ENCODE peak calls at places on chromosomes 3 and 15, in six cellular contexts. One of them, this sample, is unnamed.

GRCh38 chr15:56490461-56490860 is 25.5 kb upstream of the MNS1 start:
- DNase-seq in spleen: no peak
- DNase-seq in thoracic aorta: no peak
- DNase-seq in foreskin keratinocyte: no peak
- DNase-seq in uterus: no peak
- DNase-seq in sigmoid colon: no peak
- DNase-seq in this sample: no peak

GRCh38 chr3:45387636-45388348 is 584 bp upstream of the LARS2 start:
- DNase-seq in thoracic aorta: no peak
- DNase-seq in uterus: no peak
- DNase-seq in sigmoid colon: no peak
- DNase-seq in foreskin keratinocyte: peak
- DNase-seq in spleen: no peak
- DNase-seq in this sample: no peak

GRCh38 chr3:192935441-192935840 is 17.8 kb upstream of the MB21D2 start:
- DNase-seq in uterus: no peak
- DNase-seq in sigmoid colon: no peak
- DNase-seq in foreskin keratinocyte: peak
- DNase-seq in spleen: no peak
- DNase-seq in thoracic aorta: no peak
- DNase-seq in this sample: no peak

GRCh38 chr3:189361103-189361835 is 189.5 kb downstream of the TPRG1 start:
- DNase-seq in sigmoid colon: no peak
- DNase-seq in foreskin keratinocyte: no peak
- DNase-seq in thoracic aorta: no peak
- DNase-seq in uterus: no peak
- DNase-seq in spleen: no peak
- DNase-seq in this sample: no peak

GRCh38 chr3:193207290-193207689 is 33.7 kb upstream of the PLAAT1 start:
- DNase-seq in foreskin keratinocyte: no peak
- DNase-seq in uterus: no peak
- DNase-seq in spleen: no peak
- DNase-seq in sigmoid colon: no peak
- DNase-seq in thoracic aorta: no peak
- DNase-seq in this sample: no peak

GRCh38 chr3:132180337-132180791 is 136.8 kb upstream of the ACP3 start:
- DNase-seq in foreskin keratinocyte: peak
- DNase-seq in uterus: no peak
- DNase-seq in spleen: no peak
- DNase-seq in sigmoid colon: no peak
- DNase-seq in thoracic aorta: no peak
- DNase-seq in this sample: no peak

GRCh38 chr3:127089487-127090145 is 103.3 kb upstream of the PRR23E start:
- DNase-seq in sigmoid colon: no peak
- DNase-seq in uterus: no peak
- DNase-seq in spleen: peak
- DNase-seq in thoracic aorta: no peak
- DNase-seq in foreskin keratinocyte: no peak
- DNase-seq in this sample: peak

GRCh38 chr15:74122403-74123130 is 7.8 kb upstream of the ISLR2 start:
- DNase-seq in thoracic aorta: no peak
- DNase-seq in spleen: peak
- DNase-seq in foreskin keratinocyte: no peak
- DNase-seq in uterus: no peak
- DNase-seq in sigmoid colon: no peak
- DNase-seq in this sample: no peak

GRCh38 chr3:197186887-197187588 is 111.4 kb downstream of the DLG1 start:
- DNase-seq in spleen: no peak
- DNase-seq in foreskin keratinocyte: peak
- DNase-seq in sigmoid colon: no peak
- DNase-seq in uterus: peak
- DNase-seq in thoracic aorta: no peak
- DNase-seq in this sample: no peak

GRCh38 chr3:197178998-197179397 is 119.4 kb downstream of the DLG1 start:
- DNase-seq in spleen: no peak
- DNase-seq in thoracic aorta: no peak
- DNase-seq in uterus: no peak
- DNase-seq in foreskin keratinocyte: no peak
- DNase-seq in sigmoid colon: no peak
- DNase-seq in this sample: no peak

GRCh38 chr3:197181751-197182150 is 116.7 kb downstream of the DLG1 start:
- DNase-seq in thoracic aorta: no peak
- DNase-seq in sigmoid colon: no peak
- DNase-seq in uterus: peak
- DNase-seq in foreskin keratinocyte: no peak
- DNase-seq in spleen: no peak
- DNase-seq in this sample: peak

DNA sequence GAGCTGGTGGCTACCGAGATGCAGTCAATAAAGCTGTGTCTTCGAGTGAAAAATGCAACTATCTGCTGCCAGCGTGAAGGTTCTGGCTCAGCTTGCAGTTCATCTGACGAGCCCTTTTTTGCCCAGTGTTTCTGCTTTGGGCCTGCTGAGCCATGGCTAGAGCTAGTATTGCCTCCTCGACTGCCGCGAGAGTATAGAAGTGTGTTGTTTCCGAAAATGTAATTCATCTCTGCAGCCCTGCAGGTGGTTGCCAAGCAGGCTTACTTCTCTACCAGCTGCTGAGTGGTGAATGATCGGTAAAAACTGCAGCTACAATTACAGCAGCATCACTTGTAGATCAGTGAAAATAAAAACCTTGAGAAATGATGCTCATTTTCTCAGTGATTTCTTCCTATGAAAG is 114.8 kb downstream of the DLG1 start:
- DNase-seq in sigmoid colon: no peak
- DNase-seq in spleen: no peak
- DNase-seq in uterus: no peak
- DNase-seq in thoracic aorta: no peak
- DNase-seq in foreskin keratinocyte: no peak
- DNase-seq in this sample: no peak
- H3K27ac ChIP-seq in sigmoid colon: no peak
- H3K27ac ChIP-seq in spleen: no peak
- H3K27ac ChIP-seq in uterus: no peak
- H3K27ac ChIP-seq in thoracic aorta: no peak
- H3K27ac ChIP-seq in foreskin keratinocyte: no peak
- H3K27ac ChIP-seq in this sample: no peak

DNA sequence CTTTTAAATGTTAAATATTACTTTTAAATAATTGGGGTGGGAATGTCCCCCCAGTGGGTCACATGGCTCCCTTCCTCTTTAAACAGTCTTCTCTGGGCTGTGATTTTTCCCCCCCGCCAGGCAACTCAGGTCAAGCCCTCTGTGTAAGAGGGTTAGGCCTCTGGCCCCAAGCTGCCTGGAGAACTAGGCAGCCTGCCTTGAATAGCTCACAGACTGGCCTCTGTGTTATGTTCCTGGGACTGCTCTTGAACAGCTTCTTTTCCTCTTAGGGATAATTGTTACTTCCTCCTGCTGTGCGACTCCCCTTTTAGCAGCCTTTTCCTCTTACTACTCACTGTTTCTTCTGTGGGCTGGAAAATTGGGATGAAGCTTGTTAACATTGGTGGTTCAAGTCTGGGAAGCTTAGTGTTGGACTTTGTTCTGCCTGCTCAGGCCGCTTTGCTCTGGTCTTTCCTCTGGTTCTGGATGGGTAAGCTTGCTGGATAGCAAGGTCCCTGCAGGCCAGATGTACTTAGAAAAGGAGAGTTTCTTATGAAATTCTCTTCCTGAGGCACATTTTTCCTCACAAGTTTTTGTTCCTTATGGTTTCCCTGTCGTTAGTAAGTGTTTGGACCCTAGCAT is 2.2 kb downstream of the TEX264 start:
- DNase-seq in sigmoid colon: peak
- DNase-seq in uterus: no peak
- DNase-seq in foreskin keratinocyte: no peak
- DNase-seq in spleen: no peak
- DNase-seq in thoracic aorta: no peak
- DNase-seq in this sample: no peak
- TF ChIP-seq CTCF in sigmoid colon: no peak
- TF ChIP-seq CTCF in uterus: no peak
- TF ChIP-seq CTCF in foreskin keratinocyte: no peak
- TF ChIP-seq CTCF in spleen: no peak
- TF ChIP-seq CTCF in thoracic aorta: no peak
- TF ChIP-seq CTCF in this sample: no peak

GRCh38 chr15:86620636-86621349 is 541.1 kb downstream of the AGBL1 start:
- DNase-seq in sigmoid colon: no peak
- DNase-seq in uterus: no peak
- DNase-seq in spleen: no peak
- DNase-seq in foreskin keratinocyte: no peak
- DNase-seq in thoracic aorta: no peak
- DNase-seq in this sample: no peak

GRCh38 chr15:86629409-86629808 is 549.7 kb downstream of the AGBL1 start:
- DNase-seq in foreskin keratinocyte: peak
- DNase-seq in thoracic aorta: no peak
- DNase-seq in uterus: no peak
- DNase-seq in sigmoid colon: no peak
- DNase-seq in spleen: no peak
- DNase-seq in this sample: no peak

GRCh38 chr15:86623236-86623635 is 543.6 kb downstream of the AGBL1 start:
- DNase-seq in spleen: no peak
- DNase-seq in uterus: no peak
- DNase-seq in thoracic aorta: no peak
- DNase-seq in sigmoid colon: no peak
- DNase-seq in foreskin keratinocyte: no peak
- DNase-seq in this sample: no peak

GRCh38 chr15:86620113-86620512 is 540.4 kb downstream of the AGBL1 start:
- DNase-seq in foreskin keratinocyte: no peak
- DNase-seq in sigmoid colon: no peak
- DNase-seq in thoracic aorta: no peak
- DNase-seq in spleen: no peak
- DNase-seq in uterus: no peak
- DNase-seq in this sample: no peak

GRCh38 chr15:86624261-86625036 is 544.8 kb downstream of the AGBL1 start:
- DNase-seq in spleen: no peak
- DNase-seq in sigmoid colon: peak
- DNase-seq in foreskin keratinocyte: peak
- DNase-seq in uterus: peak
- DNase-seq in thoracic aorta: peak
- DNase-seq in this sample: peak
- H3K27ac ChIP-seq in spleen: no peak
- H3K27ac ChIP-seq in sigmoid colon: no peak
- H3K27ac ChIP-seq in foreskin keratinocyte: no peak
- H3K27ac ChIP-seq in uterus: no peak
- H3K27ac ChIP-seq in thoracic aorta: no peak
- H3K27ac ChIP-seq in this sample: peak

GRCh38 chr3:119782435-119782834 is 534 bp downstream of the NR1I2 start:
- DNase-seq in spleen: no peak
- DNase-seq in sigmoid colon: no peak
- DNase-seq in foreskin keratinocyte: no peak
- DNase-seq in uterus: no peak
- DNase-seq in thoracic aorta: no peak
- DNase-seq in this sample: no peak

GRCh38 chr3:119783883-119784282 is 2.0 kb downstream of the NR1I2 start:
- DNase-seq in foreskin keratinocyte: no peak
- DNase-seq in thoracic aorta: no peak
- DNase-seq in uterus: no peak
- DNase-seq in sigmoid colon: no peak
- DNase-seq in spleen: no peak
- DNase-seq in this sample: no peak

GRCh38 chr3:119783255-119783654 is 1.4 kb downstream of the NR1I2 start:
- DNase-seq in uterus: no peak
- DNase-seq in thoracic aorta: no peak
- DNase-seq in foreskin keratinocyte: no peak
- DNase-seq in sigmoid colon: no peak
- DNase-seq in spleen: no peak
- DNase-seq in this sample: no peak

GRCh38 chr3:119779731-119780383 is 2.0 kb upstream of the NR1I2 start:
- DNase-seq in foreskin keratinocyte: no peak
- DNase-seq in thoracic aorta: no peak
- DNase-seq in uterus: no peak
- DNase-seq in spleen: no peak
- DNase-seq in sigmoid colon: no peak
- DNase-seq in this sample: no peak

GRCh38 chr3:119781330-119782198 is at the start of gene NR1I2:
- DNase-seq in spleen: no peak
- DNase-seq in thoracic aorta: no peak
- DNase-seq in foreskin keratinocyte: no peak
- DNase-seq in sigmoid colon: no peak
- DNase-seq in uterus: no peak
- DNase-seq in this sample: no peak
- TF ChIP-seq CTCF in spleen: no peak
- TF ChIP-seq CTCF in thoracic aorta: no peak
- TF ChIP-seq CTCF in foreskin keratinocyte: no peak
- TF ChIP-seq CTCF in sigmoid colon: no peak
- TF ChIP-seq CTCF in uterus: no peak
- TF ChIP-seq CTCF in this sample: no peak

GRCh38 chr15:47811160-47811559 is 93.9 kb downstream of the SEMA6D start:
- DNase-seq in uterus: no peak
- DNase-seq in thoracic aorta: no peak
- DNase-seq in sigmoid colon: no peak
- DNase-seq in spleen: no peak
- DNase-seq in foreskin keratinocyte: no peak
- DNase-seq in this sample: no peak

GRCh38 chr15:47813985-47814384 is 96.7 kb downstream of the SEMA6D start:
- DNase-seq in foreskin keratinocyte: no peak
- DNase-seq in uterus: no peak
- DNase-seq in thoracic aorta: no peak
- DNase-seq in sigmoid colon: no peak
- DNase-seq in spleen: no peak
- DNase-seq in this sample: no peak

GRCh38 chr15:47817825-47818681 is 100.7 kb downstream of the SEMA6D start:
- DNase-seq in thoracic aorta: no peak
- DNase-seq in sigmoid colon: no peak
- DNase-seq in spleen: no peak
- DNase-seq in uterus: no peak
- DNase-seq in foreskin keratinocyte: no peak
- DNase-seq in this sample: no peak

GRCh38 chr15:47812436-47813109 is 95.3 kb downstream of the SEMA6D start:
- DNase-seq in sigmoid colon: no peak
- DNase-seq in foreskin keratinocyte: peak
- DNase-seq in uterus: no peak
- DNase-seq in spleen: no peak
- DNase-seq in thoracic aorta: no peak
- DNase-seq in this sample: no peak
- H3K27ac ChIP-seq in sigmoid colon: no peak
- H3K27ac ChIP-seq in foreskin keratinocyte: no peak
- H3K27ac ChIP-seq in uterus: no peak
- H3K27ac ChIP-seq in spleen: no peak
- H3K27ac ChIP-seq in thoracic aorta: no peak
- H3K27ac ChIP-seq in this sample: no peak